ENCODE peak calls at places on chromosomes 7 and 10, in six cellular contexts. X, K, U, B, Z and I are unnamed samples.

GRCh38 chr10:32983333-32983909 is 25.4 kb upstream of the ITGB1 start:
- DNase-seq in U (no peak), B (peak), Z (no peak), X (no peak), K (no peak), I (no peak)

GRCh38 chr7:15228891-15229290 is 326.3 kb upstream of the DGKB start:
- DNase-seq in Z (no peak), B (no peak), X (no peak), U (no peak), K (no peak), I (no peak)

GRCh38 chr10:33602278-33602677 is 267.8 kb upstream of the NRP1 start:
- DNase-seq in X (no peak), B (no peak), K (no peak), U (no peak), Z (no peak), I (no peak)

GRCh38 chr7:94374721-94375120 is 20.0 kb upstream of the COL1A2 start:
- DNase-seq in Z (no peak), B (no peak), K (no peak), X (no peak), U (no peak), I (no peak)

GRCh38 chr7:132733860-132734259 is 157.6 kb upstream of the PLXNA4 start:
- DNase-seq in U (no peak), Z (no peak), X (no peak), B (no peak), K (no peak), I (no peak)

GRCh38 chr10:32151876-32152275 is 95.7 kb upstream of the KIF5B start:
- DNase-seq in B (no peak), K (no peak), U (no peak), X (no peak), Z (no peak), I (no peak)

GRCh38 chr10:97049670-97050069 is 136.1 kb downstream of the SLIT1 start:
- DNase-seq in K (no peak), Z (no peak), B (no peak), X (no peak), U (no peak), I (no peak)

GRCh38 chr7:129889133-129889854 is 63.5 kb downstream of the UBE2H start:
- DNase-seq in X (no peak), U (no peak), K (no peak), B (no peak), Z (no peak), I (no peak)

GRCh38 chr10:73096452-73097304 is at the start of gene P4HA1:
- DNase-seq in Z (peak), K (peak), U (peak), B (peak), X (peak), I (peak)

GRCh38 chr10:89204621-89205020 is 2.5 kb downstream of the CH25H start:
- DNase-seq in B (no peak), Z (no peak), X (no peak), K (no peak), U (no peak), I (no peak)

GRCh38 chr7:92304406-92304893 is 58.7 kb downstream of the ANKIB1 start:
- DNase-seq in K (no peak), X (no peak), Z (no peak), U (no peak), B (no peak), I (no peak)

GRCh38 chr7:28408105-28408973 is 4.0 kb upstream of the CREB5 start:
- DNase-seq in K (no peak), Z (peak), B (no peak), U (no peak), X (no peak), I (no peak)

GRCh38 chr10:28996345-28996744 is 292.5 kb upstream of the LYZL1 start:
- DNase-seq in Z (no peak), X (no peak), K (no peak), B (no peak), U (no peak), I (no peak)

GRCh38 chr7:1176891-1177373 is 16.9 kb upstream of the ZFAND2A start:
- DNase-seq in K (no peak), X (no peak), U (no peak), B (peak), Z (peak), I (peak)

GRCh38 chr10:28202941-28203352 is 99.9 kb downstream of the MPP7 start:
- DNase-seq in Z (no peak), K (peak), U (no peak), B (peak), X (peak), I (no peak)

GRCh38 chr10:61894150-61894549 is 7.3 kb upstream of the ARID5B start:
- DNase-seq in K (no peak), B (no peak), X (no peak), U (no peak), Z (no peak), I (no peak)

GRCh38 chr7:138402749-138403148 is 57.3 kb upstream of the TRIM24 start:
- DNase-seq in B (no peak), K (no peak), U (no peak), Z (no peak), X (no peak), I (no peak)

GRCh38 chr10:34866848-34867247 is 51.8 kb upstream of the PARD3 start:
- DNase-seq in B (no peak), U (no peak), Z (peak), X (no peak), K (no peak), I (no peak)

GRCh38 chr7:118327179-118327578 is 102.7 kb downstream of the ANKRD7 start:
- DNase-seq in K (no peak), Z (no peak), B (no peak), U (no peak), X (no peak), I (no peak)

GRCh38 chr7:128164061-128164954 is 76.8 kb upstream of the LEP start:
- DNase-seq in Z (peak), X (no peak), U (peak), B (peak), K (no peak), I (no peak)

GRCh38 chr10:71790749-71791440 is 17.6 kb upstream of the VSIR start:
- DNase-seq in Z (no peak), K (no peak), U (no peak), B (no peak), X (no peak), I (no peak)

GRCh38 chr10:30745953-30746352 is 116.4 kb upstream of the LYZL2 start:
- DNase-seq in X (no peak), Z (no peak), U (no peak), B (no peak), K (no peak), I (no peak)

GRCh38 chr7:20340839-20341238 is 10.1 kb downstream of the ITGB8 start:
- DNase-seq in B (peak), U (no peak), X (no peak), Z (no peak), K (no peak), I (no peak)

GRCh38 chr10:121696854-121697253 is 98.6 kb upstream of the FGFR2 start:
- DNase-seq in X (no peak), B (peak), U (no peak), K (no peak), Z (peak), I (no peak)
- TF ChIP-seq CTCF in X (no peak), B (peak), U (no peak), K (no peak), Z (peak), I (peak)

DNA sequence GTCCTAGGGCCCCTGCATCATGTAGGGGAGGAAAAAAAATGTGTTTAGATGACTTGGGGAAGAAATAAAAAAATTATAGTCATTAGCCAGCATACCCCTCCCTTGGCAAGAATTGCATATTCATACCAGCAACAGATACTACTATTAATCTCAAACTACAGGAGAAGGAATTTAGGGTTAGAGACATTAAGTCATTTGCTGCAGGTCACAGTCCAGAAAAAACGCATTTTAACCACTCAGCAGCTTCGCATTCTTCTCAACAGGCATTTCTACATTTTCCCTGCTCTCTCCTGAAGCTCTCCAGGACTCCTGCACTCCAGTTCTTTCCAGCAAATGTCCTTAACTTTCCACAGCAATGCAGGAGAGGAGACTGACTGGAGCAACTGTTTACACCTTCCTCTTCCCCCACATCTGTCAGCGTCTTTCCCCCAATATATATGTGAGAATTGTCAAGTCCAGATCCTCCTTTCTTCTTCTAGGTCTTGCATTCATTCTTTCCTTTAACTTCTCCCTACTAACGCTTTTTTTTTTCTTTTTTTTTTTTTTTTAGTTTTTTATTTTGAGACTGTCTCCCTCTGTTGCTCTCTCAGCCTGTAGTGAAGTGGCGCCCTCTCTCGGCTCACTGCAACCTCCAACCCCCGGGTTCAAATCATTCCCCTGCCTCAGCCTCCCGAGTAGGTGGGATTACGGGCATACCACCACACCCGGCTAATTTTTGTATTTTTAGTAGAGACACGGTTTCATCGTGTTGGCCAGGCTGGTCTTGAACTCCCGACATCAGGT is 35.6 kb downstream of the PRPS1L1 start:
- DNase-seq in X (no peak), B (no peak), K (no peak), Z (peak), U (no peak), I (no peak)
- TF ChIP-seq CTCF in X (no peak), B (peak), K (no peak), Z (peak), U (no peak), I (peak)

GRCh38 chr7:112969946-112970345 is 116.7 kb downstream of the GPR85 start:
- DNase-seq in U (no peak), Z (no peak), B (no peak), K (no peak), X (no peak), I (no peak)

GRCh38 chr7:112965506-112965905 is 121.1 kb downstream of the GPR85 start:
- DNase-seq in X (no peak), Z (no peak), U (no peak), K (no peak), B (no peak), I (no peak)

DNA sequence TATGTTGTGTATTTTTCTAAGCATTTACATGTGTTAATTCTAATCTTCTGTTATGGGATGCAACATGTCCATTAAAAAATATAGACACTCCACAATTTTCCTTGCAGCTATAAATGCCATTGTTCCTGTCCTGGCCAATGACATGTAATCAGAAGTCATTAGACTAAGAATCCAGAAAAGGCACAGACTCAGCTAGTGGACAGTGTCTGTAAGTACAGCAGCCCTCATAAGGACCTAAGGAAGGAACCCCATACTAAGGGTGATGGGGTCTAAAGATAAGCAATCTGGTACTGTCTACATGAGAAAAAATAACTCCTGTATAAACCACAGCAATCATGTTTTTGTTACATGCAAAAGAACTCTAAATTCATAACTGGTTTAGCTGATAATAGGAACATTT is 115.9 kb downstream of the GPR85 start:
- DNase-seq in K (no peak), B (peak), U (no peak), X (no peak), Z (no peak), I (no peak)
- TF ChIP-seq CTCF in K (no peak), B (no peak), U (no peak), X (no peak), Z (no peak), I (peak)

GRCh38 chr10:3620818-3621217 is 164.2 kb downstream of the KLF6 start:
- DNase-seq in K (no peak), X (no peak), U (no peak), B (no peak), Z (no peak), I (no peak)

GRCh38 chr10:3624367-3624766 is 160.6 kb downstream of the KLF6 start:
- DNase-seq in U (no peak), K (peak), Z (no peak), B (peak), X (no peak), I (no peak)

GRCh38 chr10:3623746-3624145 is 161.3 kb downstream of the KLF6 start:
- DNase-seq in K (no peak), B (no peak), Z (no peak), U (peak), X (no peak), I (no peak)

GRCh38 chr10:3622845-3623621 is 162.0 kb downstream of the KLF6 start:
- DNase-seq in K (no peak), X (no peak), Z (no peak), B (no peak), U (no peak), I (no peak)

GRCh38 chr10:3622427-3622826 is 162.6 kb downstream of the KLF6 start:
- DNase-seq in U (no peak), X (no peak), Z (no peak), B (no peak), K (no peak), I (no peak)
- TF ChIP-seq CTCF in U (no peak), X (no peak), Z (no peak), B (no peak), K (no peak), I (no peak)

GRCh38 chr7:100789055-100789454 is 38.3 kb downstream of the EPHB4 start:
- DNase-seq in U (no peak), Z (peak), K (no peak), B (no peak), X (no peak), I (no peak)
- TF ChIP-seq CTCF in U (no peak), Z (no peak), K (no peak), B (peak), X (no peak), I (peak)

GRCh38 chr7:131504157-131504899 is 52.1 kb downstream of the PODXL start:
- DNase-seq in K (no peak), X (no peak), B (no peak), U (no peak), Z (no peak), I (no peak)

GRCh38 chr7:131507592-131508331 is 48.7 kb downstream of the PODXL start:
- DNase-seq in X (peak), K (no peak), U (no peak), B (peak), Z (peak), I (peak)

GRCh38 chr7:131509087-131509486 is 47.3 kb downstream of the PODXL start:
- DNase-seq in X (no peak), B (no peak), Z (no peak), K (no peak), U (no peak), I (no peak)

GRCh38 chr7:131505636-131506557 is 50.5 kb downstream of the PODXL start:
- DNase-seq in U (no peak), B (no peak), K (no peak), Z (no peak), X (no peak), I (no peak)

GRCh38 chr7:131506597-131506996 is 49.8 kb downstream of the PODXL start:
- DNase-seq in X (no peak), U (no peak), B (no peak), K (no peak), Z (peak), I (no peak)
- TF ChIP-seq CTCF in X (no peak), U (no peak), B (no peak), K (no peak), Z (no peak), I (no peak)

DNA sequence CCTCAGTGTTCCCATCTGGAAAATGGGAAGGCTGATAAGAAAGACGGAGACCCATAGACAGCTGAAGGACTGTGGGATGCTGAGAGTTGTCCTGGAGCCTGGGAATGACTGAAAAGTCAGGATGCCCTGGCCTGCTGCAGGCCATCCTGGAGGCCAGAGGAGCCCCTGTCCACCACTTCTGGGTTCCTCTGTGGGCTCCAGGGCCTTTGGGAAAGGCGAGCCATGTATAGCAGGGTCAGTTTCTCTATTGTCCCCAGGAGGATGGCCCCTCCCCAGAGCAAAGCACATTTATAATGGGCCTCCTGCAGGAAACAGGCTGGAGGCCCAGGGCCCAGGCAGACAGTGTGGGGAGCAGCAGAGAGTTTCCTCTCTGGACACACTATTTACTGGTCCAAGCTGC is 471.4 kb upstream of the MGMT start:
- DNase-seq in B (no peak), Z (no peak), K (no peak), U (no peak), X (no peak), I (peak)
- TF ChIP-seq CTCF in B (no peak), Z (no peak), K (no peak), U (no peak), X (no peak), I (no peak)